ENCODE peak calls at places on chromosomes 7 and 10, in six cellular contexts. C, L, D, M, F and B are unnamed samples.

GRCh38 chr7:1559626-1560590 is 3.9 kb upstream of the TMEM184A start:
- DNase-seq in C (no peak), L (no peak), D (no peak), M (no peak), F (no peak), B (no peak)

GRCh38 chr7:47405921-47406765 is 175.8 kb downstream of the TNS3 start:
- DNase-seq in C (peak), L (peak), D (peak), M (no peak), F (peak), B (no peak)

GRCh38 chr10:64394744-64395143 is 873.5 kb downstream of the REEP3 start:
- DNase-seq in C (no peak), L (peak), D (peak), M (no peak), F (peak), B (no peak)

GRCh38 chr10:132455986-132456847 is 59.2 kb downstream of the PWWP2B start:
- DNase-seq in C (no peak), L (no peak), D (no peak), M (no peak), F (no peak), B (no peak)

GRCh38 chr7:81488210-81488609 is 281.6 kb downstream of the HGF start:
- DNase-seq in C (no peak), L (no peak), D (peak), M (no peak), F (no peak), B (no peak)

GRCh38 chr7:102934267-102934666 is 21.5 kb downstream of the LRRC17 start:
- DNase-seq in C (no peak), L (no peak), D (no peak), M (no peak), F (peak), B (no peak)

GRCh38 chr7:124720195-124720594 is 45.4 kb downstream of the GPR37 start:
- DNase-seq in C (no peak), L (peak), D (peak), M (no peak), F (no peak), B (no peak)

GRCh38 chr10:115409347-115409746 is 316.2 kb downstream of the ATRNL1 start:
- DNase-seq in C (no peak), L (no peak), D (no peak), M (no peak), F (no peak), B (no peak)

GRCh38 chr10:104521901-104522827 is 118.9 kb upstream of the SORCS3 start:
- DNase-seq in C (no peak), L (no peak), D (no peak), M (no peak), F (no peak), B (no peak)

GRCh38 chr10:13773496-13774170 is 186.9 kb downstream of the PRPF18 start:
- DNase-seq in C (no peak), L (no peak), D (no peak), M (no peak), F (no peak), B (no peak)

GRCh38 chr10:118633801-118634200 is 38.4 kb upstream of the PRLHR start:
- DNase-seq in C (no peak), L (no peak), D (no peak), M (no peak), F (no peak), B (no peak)

GRCh38 chr10:59900044-59900727 is 6.2 kb downstream of the CCDC6 start:
- DNase-seq in C (no peak), L (no peak), D (no peak), M (peak), F (no peak), B (no peak)

GRCh38 chr10:70458329-70459060 is 17.0 kb upstream of the NODAL start:
- DNase-seq in C (peak), L (peak), D (peak), M (no peak), F (peak), B (no peak)

GRCh38 chr7:14457567-14458453 is 444.7 kb downstream of the DGKB start:
- DNase-seq in C (peak), L (peak), D (peak), M (peak), F (peak), B (no peak)

GRCh38 chr7:149598721-149599308 is 101.2 kb upstream of the ZNF746 start:
- DNase-seq in C (no peak), L (peak), D (peak), M (peak), F (peak), B (peak)

GRCh38 chr10:119023553-119023868 is 6.0 kb upstream of the NANOS1 start:
- DNase-seq in C (no peak), L (no peak), D (no peak), M (no peak), F (no peak), B (no peak)

GRCh38 chr7:38244516-38244915 is 28.9 kb downstream of the TARP start:
- DNase-seq in C (no peak), L (no peak), D (no peak), M (no peak), F (no peak), B (no peak)

GRCh38 chr7:117077658-117078057 is 124.4 kb downstream of the ST7 start:
- DNase-seq in C (no peak), L (no peak), D (no peak), M (no peak), F (no peak), B (no peak)

GRCh38 chr7:31734456-31734855 is 47.4 kb downstream of the PPP1R17 start:
- DNase-seq in C (no peak), L (no peak), D (peak), M (no peak), F (peak), B (no peak)

GRCh38 chr10:69061305-69062161 is 26.4 kb upstream of the SRGN start:
- DNase-seq in C (peak), L (peak), D (peak), M (no peak), F (peak), B (peak)

GRCh38 chr10:3261921-3262320 is 89.3 kb upstream of the PITRM1 start:
- DNase-seq in C (no peak), L (no peak), D (no peak), M (no peak), F (no peak), B (no peak)

GRCh38 chr7:20952891-20953290 is 166.2 kb upstream of the SP8 start:
- DNase-seq in C (no peak), L (no peak), D (no peak), M (no peak), F (no peak), B (no peak)

GRCh38 chr7:158031820-158032424 is 555.7 kb downstream of the PTPRN2 start:
- DNase-seq in C (no peak), L (no peak), D (no peak), M (no peak), F (no peak), B (no peak)

GRCh38 chr10:20890009-20890408 is 7.1 kb downstream of the NEBL start:
- DNase-seq in C (no peak), L (no peak), D (no peak), M (no peak), F (peak), B (no peak)

GRCh38 chr7:134313543-134313942 is 3.2 kb downstream of the SLC35B4 start:
- DNase-seq in C (no peak), L (no peak), D (no peak), M (no peak), F (no peak), B (no peak)

GRCh38 chr7:28135296-28135695 is 45.3 kb downstream of the JAZF1 start:
- DNase-seq in C (no peak), L (no peak), D (no peak), M (no peak), F (peak), B (no peak)

GRCh38 chr10:43262043-43262901 is 4.6 kb downstream of the RASGEF1A start:
- DNase-seq in C (no peak), L (no peak), D (no peak), M (no peak), F (no peak), B (no peak)

GRCh38 chr7:100719523-100720319 is 547 bp upstream of the EPO start:
- DNase-seq in C (no peak), L (no peak), D (peak), M (no peak), F (peak), B (no peak)

GRCh38 chr7:98051118-98051744 is 55.4 kb upstream of the LMTK2 start:
- DNase-seq in C (no peak), L (no peak), D (no peak), M (peak), F (no peak), B (peak)

GRCh38 chr7:12570148-12570528 is 382 bp upstream of the SCIN start:
- DNase-seq in C (no peak), L (no peak), D (no peak), M (no peak), F (peak), B (no peak)

GRCh38 chr7:73681031-73681430 is 2.2 kb downstream of the DNAJC30 start:
- DNase-seq in C (no peak), L (peak), D (peak), M (no peak), F (peak), B (no peak)
- H3K4me3 ChIP-seq in C (no peak), L (no peak), D (no peak), M (peak), F (peak), B (no peak)

GRCh38 chr7:24714676-24715010 is 42.6 kb downstream of the GSDME start:
- DNase-seq in C (no peak), L (no peak), D (no peak), M (no peak), F (no peak), B (no peak)

GRCh38 chr7:24715171-24715570 is 42.1 kb downstream of the GSDME start:
- DNase-seq in C (no peak), L (no peak), D (no peak), M (peak), F (no peak), B (no peak)

GRCh38 chr7:24717247-24717622 is 40.0 kb downstream of the GSDME start:
- DNase-seq in C (no peak), L (no peak), D (no peak), M (no peak), F (no peak), B (no peak)

GRCh38 chr7:24716480-24717246 is 40.6 kb downstream of the GSDME start:
- DNase-seq in C (no peak), L (no peak), D (no peak), M (no peak), F (no peak), B (no peak)

GRCh38 chr7:24715661-24716479 is 41.4 kb downstream of the GSDME start:
- DNase-seq in C (no peak), L (no peak), D (peak), M (peak), F (peak), B (peak)
- TF ChIP-seq CTCF in C (peak), L (peak), D (peak), M (peak), F (peak), B (peak)

GRCh38 chr10:24012249-24012803 is 196.6 kb upstream of the KIAA1217 start:
- DNase-seq in C (no peak), L (no peak), D (no peak), M (no peak), F (no peak), B (no peak)

GRCh38 chr10:24009115-24009514 is 199.8 kb upstream of the KIAA1217 start:
- DNase-seq in C (no peak), L (no peak), D (no peak), M (no peak), F (no peak), B (no peak)

GRCh38 chr10:24009736-24010135 is 199.2 kb upstream of the KIAA1217 start:
- DNase-seq in C (no peak), L (no peak), D (no peak), M (no peak), F (no peak), B (no peak)

GRCh38 chr10:24007359-24007758 is 201.6 kb upstream of the KIAA1217 start:
- DNase-seq in C (no peak), L (peak), D (no peak), M (no peak), F (peak), B (no peak)

GRCh38 chr10:24008164-24009066 is 200.5 kb upstream of the KIAA1217 start:
- DNase-seq in C (no peak), L (peak), D (no peak), M (no peak), F (peak), B (no peak)
- H3K4me3 ChIP-seq in C (no peak), L (peak), D (no peak), M (no peak), F (no peak), B (no peak)

GRCh38 chr7:132683967-132684690 is 107.9 kb upstream of the PLXNA4 start:
- DNase-seq in C (no peak), L (no peak), D (no peak), M (no peak), F (no peak), B (no peak)
- TF ChIP-seq CTCF in C (no peak), L (no peak), D (no peak), M (no peak), F (no peak), B (no peak)

GRCh38 chr10:1227505-1228402 is 171.6 kb downstream of the WDR37 start:
- DNase-seq in C (no peak), L (no peak), D (no peak), M (no peak), F (no peak), B (no peak)
- H3K4me3 ChIP-seq in C (no peak), L (no peak), D (no peak), M (no peak), F (no peak), B (no peak)